ENCODE peak calls at places on chromosomes 12 and 14, in ten cellular contexts. Y, K, R, U, D, B, T, J, O and Z are unnamed samples.
A peak's percentile ranks its signal among the peaks of the same experiment; 100 is the strongest.

GRCh38 chr12:27064397-27065342 is 17.7 kb downstream of the C12orf71 start:
- DNase-seq in B (no peak), U (no peak), R (no peak), Y (no peak), J (no peak), D (peak; percentile 17), K (no peak), T (no peak), O (peak; percentile 20), Z (no peak)

GRCh38 chr12:44464180-44464579 is 411.9 kb downstream of the NELL2 start:
- DNase-seq in B (no peak), J (no peak), U (no peak), Y (no peak), O (no peak), T (no peak), R (no peak), K (no peak), D (no peak), Z (no peak)

GRCh38 chr12:115204957-115205754 is 521.2 kb upstream of the TBX3 start:
- DNase-seq in R (no peak), D (peak; percentile 45), Y (no peak), T (no peak), K (peak; percentile 92), B (no peak), J (no peak), U (no peak), O (peak; percentile 78), Z (peak; percentile 68)

GRCh38 chr14:61472025-61472672 is 150.8 kb downstream of the PRKCH start:
- DNase-seq in B (peak; percentile 35), J (no peak), Y (peak; percentile 80), K (peak; percentile 99), D (peak; percentile 96), U (peak; percentile 48), O (peak; percentile 100), T (no peak), R (peak; percentile 35), Z (peak; percentile 99)

GRCh38 chr12:6697584-6698351 is 2.8 kb downstream of the PIANP start:
- DNase-seq in O (peak; percentile 59), D (peak; percentile 65), T (peak; percentile 57), U (no peak), B (no peak), R (peak; percentile 74), K (peak; percentile 71), Y (no peak), J (peak; percentile 42), Z (peak; percentile 64)

GRCh38 chr14:24848427-24848826 is 201.5 kb downstream of the STXBP6 start:
- DNase-seq in B (no peak), K (peak; percentile 74), D (no peak), J (no peak), U (no peak), O (peak; percentile 56), T (no peak), Y (no peak), R (no peak), Z (peak; percentile 76)

GRCh38 chr14:77027538-77028383 is 747 bp downstream of the IRF2BPL start:
- DNase-seq in J (peak; percentile 64), Y (peak; percentile 72), K (no peak), B (peak; percentile 54), T (peak; percentile 58), U (peak; percentile 64), R (peak; percentile 49), D (peak; percentile 53), O (peak; percentile 85), Z (peak; percentile 81)

GRCh38 chr12:118103231-118103600 is 595 bp downstream of the VSIG10 start:
- DNase-seq in B (no peak), D (no peak), T (peak; percentile 41), J (no peak), O (peak; percentile 23), U (peak; percentile 19), K (no peak), R (peak; percentile 8), Y (no peak), Z (peak; percentile 7)

GRCh38 chr12:131250028-131250950 is 296.6 kb downstream of the ADGRD1 start:
- DNase-seq in B (no peak), U (no peak), D (no peak), K (no peak), J (no peak), O (no peak), R (no peak), Y (no peak), T (no peak), Z (no peak)

GRCh38 chr14:74792249-74793039 is 29.3 kb downstream of the YLPM1 start:
- DNase-seq in K (peak; percentile 15), B (no peak), D (no peak), Y (peak; percentile 53), J (no peak), O (peak; percentile 54), R (no peak), T (peak; percentile 15), U (no peak), Z (peak; percentile 15)

GRCh38 chr12:75692883-75693282 is 181.5 kb upstream of the KRR1 start:
- DNase-seq in D (no peak), O (peak; percentile 68), T (no peak), Y (no peak), J (no peak), K (peak; percentile 58), B (no peak), U (no peak), R (no peak), Z (peak; percentile 57)

GRCh38 chr14:61730756-61731373 is 31.4 kb upstream of the SNAPC1 start:
- DNase-seq in T (peak; percentile 27), J (no peak), B (no peak), Y (no peak), O (no peak), K (no peak), U (no peak), R (peak; percentile 65), D (no peak), Z (no peak)

GRCh38 chr12:22173154-22173553 is 127.1 kb downstream of the CMAS start:
- DNase-seq in K (peak; percentile 18), R (no peak), Y (no peak), O (no peak), B (no peak), T (no peak), D (peak; percentile 24), J (no peak), U (no peak), Z (no peak)